ENCODE peak calls at places on chromosome 15, in six cellular contexts. G is HFFc6, U is Peyer's patch, F is fibroblast of lung, R is heart left ventricle, O is psoas muscle. Z is an unnamed sample.

GRCh38 chr15:83206971-83207621 is 527 bp downstream of the HDGFL3 start:
- DNase-seq in F (peak), R (peak), U (peak), O (peak), G (no peak), Z (peak)

GRCh38 chr15:45635191-45635638 is 386 bp downstream of the SQOR start:
- DNase-seq in O (peak), G (peak), F (no peak), U (peak), R (peak), Z (peak)

GRCh38 chr15:71811752-71812735 is 1.7 kb downstream of the NR2E3 start:
- DNase-seq in F (no peak), R (no peak), U (no peak), O (no peak), G (no peak), Z (no peak)

GRCh38 chr15:37098468-37099320 is 1.7 kb downstream of the MEIS2 start:
- DNase-seq in U (no peak), R (peak), F (peak), O (peak), G (no peak), Z (no peak)

GRCh38 chr15:34802371-34802770 is 7.0 kb upstream of the ACTC1 start:
- DNase-seq in U (no peak), O (no peak), F (no peak), G (no peak), R (no peak), Z (no peak)

GRCh38 chr15:34717729-34718128 is 37.1 kb downstream of the GJD2 start:
- DNase-seq in F (peak), R (no peak), O (no peak), U (no peak), G (no peak), Z (no peak)

GRCh38 chr15:99006904-99007495 is 592 bp downstream of the PGPEP1L start:
- DNase-seq in F (no peak), G (no peak), U (no peak), R (no peak), O (no peak), Z (no peak)

GRCh38 chr15:50355980-50356379 is 982 bp upstream of the GABPB1 start:
- DNase-seq in U (no peak), F (peak), G (no peak), O (no peak), R (no peak), Z (no peak)

GRCh38 chr15:100914876-100915275 is 4.3 kb upstream of the LRRK1 start:
- DNase-seq in G (peak), U (no peak), R (no peak), O (no peak), F (peak), Z (no peak)

GRCh38 chr15:71242292-71242691 is 127.0 kb downstream of the THSD4 start:
- DNase-seq in U (no peak), O (no peak), F (peak), R (no peak), G (no peak), Z (no peak)

GRCh38 chr15:82894971-82895520 is 57.5 kb downstream of the HOMER2 start:
- DNase-seq in F (no peak), R (no peak), O (no peak), U (no peak), G (no peak), Z (no peak)

GRCh38 chr15:70513818-70514217 is 249.5 kb downstream of the UACA start:
- DNase-seq in R (no peak), O (no peak), F (no peak), U (no peak), G (no peak), Z (no peak)

GRCh38 chr15:82900511-82900910 is 52.0 kb downstream of the HOMER2 start:
- DNase-seq in G (no peak), U (no peak), O (no peak), R (no peak), F (no peak), Z (no peak)

GRCh38 chr15:81749667-81750360 is 296.0 kb downstream of the MEX3B start:
- DNase-seq in G (no peak), R (no peak), U (no peak), F (no peak), O (no peak), Z (no peak)

GRCh38 chr15:58064119-58065010 is 1.1 kb downstream of the ALDH1A2 start:
- DNase-seq in O (no peak), R (no peak), U (no peak), F (peak), G (no peak), Z (no peak)

GRCh38 chr15:99076555-99077308 is 28.1 kb upstream of the SYNM start:
- DNase-seq in F (peak), O (no peak), U (peak), R (peak), G (peak), Z (no peak)

GRCh38 chr15:70195808-70196304 is 98.1 kb upstream of the TLE3 start:
- DNase-seq in G (peak), U (peak), O (peak), F (peak), R (peak), Z (no peak)

GRCh38 chr15:25727867-25728600 is 135.1 kb downstream of the ATP10A start:
- DNase-seq in U (no peak), F (no peak), O (no peak), G (no peak), R (no peak), Z (no peak)

GRCh38 chr15:31551323-31551722 is 224.7 kb downstream of the KLF13 start:
- DNase-seq in U (no peak), G (no peak), F (no peak), O (no peak), R (no peak), Z (no peak)

GRCh38 chr15:69402816-69403215 is 11.3 kb upstream of the KIF23 start:
- DNase-seq in U (no peak), O (no peak), F (no peak), G (no peak), R (no peak), Z (no peak)

GRCh38 chr15:33242165-33242564 is 47.7 kb upstream of the FMN1 start:
- DNase-seq in U (no peak), O (no peak), R (no peak), F (no peak), G (peak), Z (no peak)

GRCh38 chr15:77944002-77944867 is 133.3 kb downstream of the TBC1D2B start:
- DNase-seq in G (peak), F (peak), U (peak), O (peak), R (peak), Z (no peak)

GRCh38 chr15:45919806-45920205 is 285.0 kb downstream of the SQOR start:
- DNase-seq in R (no peak), G (peak), U (no peak), O (no peak), F (peak), Z (no peak)

GRCh38 chr15:49135342-49135857 is 20.0 kb downstream of the COPS2 start:
- DNase-seq in R (no peak), U (no peak), F (no peak), G (no peak), O (no peak), Z (no peak)
- TF ChIP-seq CTCF in R (no peak), U (no peak), F (no peak), G (no peak), O (no peak), Z (no peak)

DNA sequence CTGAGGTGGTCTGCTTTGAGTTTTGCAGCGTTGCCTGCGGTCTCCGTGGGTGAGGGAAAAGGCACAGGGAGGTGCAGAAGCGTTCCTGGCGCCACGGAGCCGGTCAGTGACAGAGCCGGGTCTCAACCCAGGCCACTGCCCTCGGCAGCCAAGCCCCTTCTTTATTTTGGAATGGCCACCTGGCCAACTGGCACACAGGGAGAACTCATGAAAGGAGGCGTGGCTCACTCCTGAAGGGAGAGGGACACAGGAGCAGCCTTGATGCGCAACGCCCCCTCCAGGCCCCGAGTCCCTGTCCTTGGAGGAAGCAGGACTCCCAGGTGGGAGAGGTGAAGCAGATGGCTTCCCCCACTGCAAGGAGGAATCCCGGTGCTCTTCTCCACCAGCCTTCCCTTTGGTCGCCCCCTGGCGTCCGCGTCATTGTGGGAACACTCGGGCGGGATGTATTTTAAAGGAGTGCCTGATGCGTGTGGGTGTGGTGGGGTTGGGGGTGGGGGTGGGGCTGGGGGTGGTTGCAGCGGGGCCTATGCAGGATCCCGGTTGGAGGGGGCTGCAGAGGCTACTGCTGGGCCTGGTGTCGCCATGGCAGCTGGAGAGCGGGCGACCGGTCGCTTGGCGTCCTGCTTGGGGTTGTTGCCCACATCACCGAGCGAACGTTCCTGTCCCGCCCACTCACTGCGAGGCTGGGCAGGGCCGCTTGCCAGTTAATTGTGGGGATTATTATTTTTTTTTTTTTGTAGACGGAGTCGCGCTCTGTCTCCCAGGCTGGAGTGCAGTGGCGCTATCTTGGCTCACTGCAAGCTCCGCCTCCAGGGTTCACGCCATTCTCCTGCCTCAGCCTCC is 32.6 kb downstream of the APBA2 start:
- DNase-seq in R (no peak), O (no peak), F (no peak), G (no peak), U (no peak), Z (no peak)
- TF ChIP-seq CTCF in R (no peak), O (no peak), F (no peak), G (no peak), U (no peak), Z (no peak)

DNA sequence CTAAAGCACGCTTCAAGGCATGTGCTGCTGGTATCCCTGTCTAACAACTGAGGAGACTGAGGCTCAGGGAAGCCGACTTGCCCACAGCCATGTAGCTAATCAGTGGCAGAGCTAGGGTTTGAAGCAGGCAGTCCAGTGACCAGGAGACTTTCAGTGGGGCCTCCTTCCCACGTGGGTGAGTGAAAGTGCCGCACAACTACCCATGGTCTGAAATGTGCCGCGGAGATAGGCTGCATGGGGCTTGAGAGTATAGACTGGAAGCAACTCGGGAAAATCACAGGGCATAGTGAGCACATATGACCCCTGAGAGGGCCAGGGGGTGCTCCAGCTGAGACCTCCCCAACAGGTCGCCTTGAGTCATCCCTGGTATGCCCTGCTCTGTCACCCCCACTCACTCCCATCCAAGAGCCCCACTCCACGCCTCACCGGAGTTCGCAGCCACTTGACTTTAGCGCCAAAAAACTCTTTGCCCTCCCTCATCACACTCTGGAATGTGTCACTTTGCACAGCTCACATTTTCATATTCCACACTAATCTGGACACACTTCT is 19.1 kb downstream of the FAM174B start:
- DNase-seq in U (no peak), R (no peak), O (no peak), F (no peak), G (no peak), Z (no peak)
- TF ChIP-seq CTCF in U (no peak), R (no peak), O (no peak), F (no peak), G (no peak), Z (no peak)

GRCh38 chr15:41930221-41930866 is 36.5 kb upstream of the SPTBN5 start:
- DNase-seq in G (peak), U (peak), R (no peak), O (peak), F (peak), Z (no peak)
- TF ChIP-seq CTCF in G (peak), U (peak), R (no peak), O (no peak), F (no peak), Z (no peak)

GRCh38 chr15:56886450-56886856 is 32.0 kb upstream of the TCF12 start:
- DNase-seq in U (no peak), R (no peak), O (no peak), F (no peak), G (no peak), Z (no peak)

GRCh38 chr15:56883088-56883487 is 35.4 kb upstream of the TCF12 start:
- DNase-seq in R (no peak), O (no peak), G (no peak), U (no peak), F (no peak), Z (no peak)

GRCh38 chr15:56890038-56890437 is 28.4 kb upstream of the TCF12 start:
- DNase-seq in O (no peak), U (no peak), G (no peak), F (no peak), R (no peak), Z (no peak)

GRCh38 chr15:56887782-56888127 is 30.7 kb upstream of the TCF12 start:
- DNase-seq in F (no peak), R (no peak), G (no peak), U (no peak), O (no peak), Z (no peak)

GRCh38 chr15:56886878-56887781 is 31.3 kb upstream of the TCF12 start:
- DNase-seq in U (peak), R (peak), F (peak), O (peak), G (peak), Z (peak)
- TF ChIP-seq CTCF in U (no peak), R (no peak), F (no peak), O (no peak), G (peak), Z (no peak)

DNA sequence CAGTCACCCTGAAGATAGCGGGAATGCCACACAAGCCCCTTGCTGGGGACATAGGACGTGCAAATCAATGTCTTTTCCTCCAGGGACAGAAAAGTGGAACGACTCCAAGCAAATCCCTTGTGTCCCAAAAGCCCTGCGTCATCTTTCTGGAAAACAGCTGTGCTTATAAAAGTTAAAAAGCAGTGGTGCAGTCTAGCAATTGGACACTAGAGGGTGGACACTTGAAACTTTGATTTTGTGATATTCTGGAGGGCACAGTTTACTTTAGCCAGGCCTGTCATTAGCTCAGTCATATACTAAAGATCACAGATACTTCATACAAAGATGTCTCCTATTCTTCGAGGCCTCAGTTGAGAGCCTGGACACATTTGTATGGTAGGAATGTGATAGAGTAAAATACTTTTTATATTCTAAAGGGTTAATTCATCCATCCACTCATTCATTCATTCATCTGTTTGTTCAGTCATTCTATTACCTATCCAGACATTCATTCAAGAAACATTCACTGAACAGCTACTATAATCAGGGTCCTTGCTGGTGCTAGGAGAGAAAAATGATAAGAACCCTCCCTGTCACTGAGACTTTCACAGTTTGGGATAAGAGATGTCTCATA is 63.8 kb upstream of the ANKRD34C start:
- DNase-seq in U (no peak), O (no peak), G (peak), F (peak), R (peak), Z (no peak)
- TF ChIP-seq CTCF in U (no peak), O (peak), G (peak), F (peak), R (peak), Z (no peak)

GRCh38 chr15:67509918-67510317 is 11.0 kb upstream of the C15orf61 start:
- DNase-seq in O (no peak), G (no peak), U (no peak), R (no peak), F (no peak), Z (no peak)

GRCh38 chr15:67512933-67513714 is 7.8 kb upstream of the C15orf61 start:
- DNase-seq in U (no peak), O (no peak), G (no peak), R (no peak), F (no peak), Z (no peak)

GRCh38 chr15:67510597-67511225 is 10.2 kb upstream of the C15orf61 start:
- DNase-seq in G (peak), U (no peak), F (peak), O (no peak), R (no peak), Z (no peak)

GRCh38 chr15:67512140-67512539 is 8.8 kb upstream of the C15orf61 start:
- DNase-seq in U (no peak), O (no peak), F (no peak), G (no peak), R (no peak), Z (no peak)

GRCh38 chr15:67511606-67512005 is 9.3 kb upstream of the C15orf61 start:
- DNase-seq in G (no peak), U (no peak), R (no peak), F (no peak), O (no peak), Z (no peak)
- TF ChIP-seq CTCF in G (no peak), U (no peak), R (no peak), F (no peak), O (no peak), Z (no peak)

GRCh38 chr15:88430051-88430450 is 37.1 kb downstream of the MRPL46 start:
- DNase-seq in U (no peak), F (no peak), G (no peak), R (no peak), O (no peak), Z (no peak)
- TF ChIP-seq CTCF in U (no peak), F (no peak), G (no peak), R (no peak), O (no peak), Z (no peak)

DNA sequence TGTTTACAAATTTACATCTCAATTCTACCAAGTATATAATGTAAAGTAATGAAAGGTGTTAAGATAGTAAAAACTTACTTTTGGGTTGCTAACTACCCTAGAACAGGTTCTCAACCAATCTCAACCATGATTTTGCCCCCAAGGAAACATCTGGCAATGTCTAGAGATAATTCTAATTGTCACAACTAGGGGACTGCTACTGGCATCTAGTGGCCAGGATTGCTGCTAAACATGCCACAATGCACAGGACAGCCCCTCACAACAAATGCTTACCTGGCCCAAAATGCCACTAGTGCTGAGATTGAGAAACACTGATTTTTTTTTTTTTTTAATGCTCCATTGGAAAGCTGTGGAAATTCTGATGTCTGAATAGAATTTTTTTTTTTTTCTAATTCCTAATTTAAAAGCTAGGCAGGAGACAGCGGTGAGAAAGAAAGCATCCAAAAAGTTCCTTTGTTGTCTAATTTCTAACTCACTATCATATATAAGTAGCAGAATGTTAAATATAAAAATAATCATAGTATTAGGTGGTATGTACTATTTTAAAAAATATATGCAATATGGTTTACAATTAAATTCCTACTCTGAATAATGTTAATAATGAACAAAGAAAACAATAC is 81.5 kb downstream of the TJP1 start:
- DNase-seq in O (no peak), R (no peak), F (no peak), U (no peak), G (no peak), Z (no peak)
- TF ChIP-seq CTCF in O (no peak), R (no peak), F (peak), U (peak), G (peak), Z (no peak)

DNA sequence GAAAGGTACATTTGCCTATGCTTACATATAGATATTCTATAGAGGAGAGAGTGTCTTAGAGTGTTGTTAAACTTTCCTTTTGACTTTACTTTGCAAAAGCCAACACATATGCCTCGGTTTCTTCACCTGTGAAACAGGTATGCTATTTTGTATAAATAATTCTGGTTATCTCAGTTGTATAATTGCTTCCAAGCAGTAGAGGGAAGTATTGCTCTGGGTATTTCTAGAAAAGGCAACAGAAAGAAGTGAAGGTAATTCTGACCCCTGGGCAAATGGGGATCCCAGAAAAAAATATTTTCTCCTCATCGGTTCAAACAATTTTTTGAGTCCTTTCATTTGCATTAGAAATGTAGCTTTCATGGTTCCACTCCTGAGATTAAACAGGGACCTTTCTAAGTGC is 216.5 kb upstream of the SEMA6D start:
- DNase-seq in F (no peak), O (no peak), R (no peak), G (no peak), U (no peak), Z (no peak)
- TF ChIP-seq CTCF in F (no peak), O (no peak), R (no peak), G (no peak), U (peak), Z (no peak)

Z was measured in activated B cell treated with CpG ODN at 0.5 μM for 24 hours.